ENCODE peak calls at places on chromosome 10, in six cellular contexts. One of them, this sample, is unnamed.

GRCh38 chr10:71598673-71599072 is 120.9 kb downstream of the C10orf105 start:
- DNase-seq in A549: no peak
- DNase-seq in SK-N-SH: no peak
- DNase-seq in H1: no peak
- DNase-seq in GM12878: no peak
- DNase-seq in K562: no peak
- DNase-seq in this sample: no peak

GRCh38 chr10:101000602-101000991 is 989 bp downstream of the LZTS2 start:
- DNase-seq in A549: no peak
- DNase-seq in SK-N-SH: no peak
- DNase-seq in H1: no peak
- DNase-seq in GM12878: no peak
- DNase-seq in K562: no peak
- DNase-seq in this sample: no peak

GRCh38 chr10:121831777-121832176 is 96.1 kb downstream of the ATE1 start:
- DNase-seq in A549: no peak
- DNase-seq in SK-N-SH: no peak
- DNase-seq in H1: no peak
- DNase-seq in GM12878: no peak
- DNase-seq in K562: no peak
- DNase-seq in this sample: no peak

GRCh38 chr10:124605001-124605370 is 139.2 kb downstream of the FAM53B start:
- DNase-seq in A549: no peak
- DNase-seq in SK-N-SH: no peak
- DNase-seq in H1: no peak
- DNase-seq in GM12878: no peak
- DNase-seq in K562: no peak
- DNase-seq in this sample: no peak

GRCh38 chr10:101014230-101014884 is 14.7 kb downstream of the LZTS2 start:
- DNase-seq in A549: peak; percentile 71
- DNase-seq in SK-N-SH: peak; percentile 85
- DNase-seq in H1: no peak
- DNase-seq in GM12878: no peak
- DNase-seq in K562: peak; percentile 73
- DNase-seq in this sample: no peak

GRCh38 chr10:17290226-17290625 is 62.2 kb downstream of the VIM start:
- DNase-seq in A549: peak; percentile 13
- DNase-seq in SK-N-SH: peak; percentile 40
- DNase-seq in H1: no peak
- DNase-seq in GM12878: no peak
- DNase-seq in K562: peak; percentile 62
- DNase-seq in this sample: no peak

GRCh38 chr10:108147346-108147745 is 982.8 kb upstream of the SORCS1 start:
- DNase-seq in A549: no peak
- DNase-seq in SK-N-SH: no peak
- DNase-seq in H1: no peak
- DNase-seq in GM12878: no peak
- DNase-seq in K562: no peak
- DNase-seq in this sample: no peak

GRCh38 chr10:130642926-130643325 is 506.7 kb downstream of the GLRX3 start:
- DNase-seq in A549: no peak
- DNase-seq in SK-N-SH: no peak
- DNase-seq in H1: no peak
- DNase-seq in GM12878: no peak
- DNase-seq in K562: no peak
- DNase-seq in this sample: no peak

GRCh38 chr10:104622598-104623209 is 18.4 kb upstream of the SORCS3 start:
- DNase-seq in A549: peak; percentile 45
- DNase-seq in SK-N-SH: peak; percentile 62
- DNase-seq in H1: no peak
- DNase-seq in GM12878: no peak
- DNase-seq in K562: peak; percentile 25
- DNase-seq in this sample: peak; percentile 16

GRCh38 chr10:121205625-121206024 is 354.5 kb downstream of the WDR11 start:
- DNase-seq in A549: no peak
- DNase-seq in SK-N-SH: peak; percentile 37
- DNase-seq in H1: no peak
- DNase-seq in GM12878: no peak
- DNase-seq in K562: no peak
- DNase-seq in this sample: no peak

GRCh38 chr10:84946984-84947383 is 618.6 kb downstream of the CCSER2 start:
- DNase-seq in A549: no peak
- DNase-seq in SK-N-SH: no peak
- DNase-seq in H1: no peak
- DNase-seq in GM12878: no peak
- DNase-seq in K562: no peak
- DNase-seq in this sample: no peak

GRCh38 chr10:96863922-96864543 is 31.9 kb downstream of the LCOR start:
- DNase-seq in A549: peak; percentile 74
- DNase-seq in SK-N-SH: no peak
- DNase-seq in H1: no peak
- DNase-seq in GM12878: peak; percentile 40
- DNase-seq in K562: peak; percentile 22
- DNase-seq in this sample: peak; percentile 94

GRCh38 chr10:113326160-113327111 is 226.4 kb upstream of the HABP2 start:
- DNase-seq in A549: peak; percentile 86
- DNase-seq in SK-N-SH: peak; percentile 39
- DNase-seq in H1: peak; percentile 10
- DNase-seq in GM12878: peak; percentile 42
- DNase-seq in K562: peak; percentile 63
- DNase-seq in this sample: peak; percentile 29

GRCh38 chr10:62618576-62619408 is 185.7 kb upstream of the ADO start:
- DNase-seq in A549: peak; percentile 19
- DNase-seq in SK-N-SH: no peak
- DNase-seq in H1: no peak
- DNase-seq in GM12878: no peak
- DNase-seq in K562: no peak
- DNase-seq in this sample: no peak

GRCh38 chr10:124530816-124531215 is 69.2 kb downstream of the LHPP start:
- DNase-seq in A549: no peak
- DNase-seq in SK-N-SH: no peak
- DNase-seq in H1: no peak
- DNase-seq in GM12878: no peak
- DNase-seq in K562: no peak
- DNase-seq in this sample: no peak

GRCh38 chr10:86609920-86610319 is 44.4 kb upstream of the OPN4 start:
- DNase-seq in A549: no peak
- DNase-seq in SK-N-SH: no peak
- DNase-seq in H1: no peak
- DNase-seq in GM12878: no peak
- DNase-seq in K562: no peak
- DNase-seq in this sample: no peak

GRCh38 chr10:33335800-33336605 is 1.5 kb upstream of the NRP1 start:
- DNase-seq in A549: peak; percentile 95
- DNase-seq in SK-N-SH: peak; percentile 70
- DNase-seq in H1: no peak
- DNase-seq in GM12878: no peak
- DNase-seq in K562: no peak
- DNase-seq in this sample: no peak

GRCh38 chr10:109282510-109282909 is 640.8 kb downstream of the XPNPEP1 start:
- DNase-seq in A549: peak; percentile 2
- DNase-seq in SK-N-SH: no peak
- DNase-seq in H1: no peak
- DNase-seq in GM12878: no peak
- DNase-seq in K562: no peak
- DNase-seq in this sample: no peak

GRCh38 chr10:59887006-59887405 is 19.4 kb downstream of the CCDC6 start:
- DNase-seq in A549: no peak
- DNase-seq in SK-N-SH: no peak
- DNase-seq in H1: no peak
- DNase-seq in GM12878: no peak
- DNase-seq in K562: no peak
- DNase-seq in this sample: no peak

GRCh38 chr10:78180306-78180705 is 146.6 kb downstream of the RPS24 start:
- DNase-seq in A549: no peak
- DNase-seq in SK-N-SH: no peak
- DNase-seq in H1: no peak
- DNase-seq in GM12878: no peak
- DNase-seq in K562: no peak
- DNase-seq in this sample: no peak

GRCh38 chr10:78181381-78182055 is 147.9 kb downstream of the RPS24 start:
- DNase-seq in A549: no peak
- DNase-seq in SK-N-SH: no peak
- DNase-seq in H1: no peak
- DNase-seq in GM12878: no peak
- DNase-seq in K562: no peak
- DNase-seq in this sample: no peak

GRCh38 chr10:78178940-78179339 is 145.3 kb downstream of the RPS24 start:
- DNase-seq in A549: no peak
- DNase-seq in SK-N-SH: no peak
- DNase-seq in H1: no peak
- DNase-seq in GM12878: no peak
- DNase-seq in K562: no peak
- DNase-seq in this sample: no peak

GRCh38 chr10:78178397-78178796 is 144.7 kb downstream of the RPS24 start:
- DNase-seq in A549: no peak
- DNase-seq in SK-N-SH: no peak
- DNase-seq in H1: no peak
- DNase-seq in GM12878: no peak
- DNase-seq in K562: no peak
- DNase-seq in this sample: no peak

DNA sequence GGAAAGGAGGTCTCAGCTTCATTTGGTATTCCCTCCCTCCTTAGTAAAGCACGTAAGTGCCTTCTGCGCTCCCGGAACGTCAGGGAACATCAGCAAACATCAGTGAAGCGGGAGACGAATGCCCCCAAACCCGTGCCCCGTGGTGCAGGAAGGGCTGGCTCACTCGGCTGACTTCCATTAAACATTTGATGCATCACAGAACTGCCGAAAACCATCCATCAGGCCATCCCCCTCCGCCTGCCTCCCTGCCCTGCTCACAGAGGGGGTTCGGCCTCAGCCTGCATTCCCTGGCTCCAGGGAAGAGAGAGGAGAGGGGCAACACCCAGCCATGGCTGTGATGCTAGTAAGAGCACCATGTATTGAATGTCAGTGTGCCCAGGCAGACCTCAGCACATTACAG is 146.2 kb downstream of the RPS24 start:
- DNase-seq in A549: no peak
- DNase-seq in SK-N-SH: no peak
- DNase-seq in H1: no peak
- DNase-seq in GM12878: no peak
- DNase-seq in K562: no peak
- DNase-seq in this sample: no peak
- TF ChIP-seq CHD2 in A549: no peak
- TF ChIP-seq CHD2 in SK-N-SH: no peak
- TF ChIP-seq CHD2 in H1: no peak
- TF ChIP-seq CHD2 in GM12878: no peak
- TF ChIP-seq CHD2 in K562: no peak
- TF ChIP-seq CHD2 in this sample: no peak

DNA sequence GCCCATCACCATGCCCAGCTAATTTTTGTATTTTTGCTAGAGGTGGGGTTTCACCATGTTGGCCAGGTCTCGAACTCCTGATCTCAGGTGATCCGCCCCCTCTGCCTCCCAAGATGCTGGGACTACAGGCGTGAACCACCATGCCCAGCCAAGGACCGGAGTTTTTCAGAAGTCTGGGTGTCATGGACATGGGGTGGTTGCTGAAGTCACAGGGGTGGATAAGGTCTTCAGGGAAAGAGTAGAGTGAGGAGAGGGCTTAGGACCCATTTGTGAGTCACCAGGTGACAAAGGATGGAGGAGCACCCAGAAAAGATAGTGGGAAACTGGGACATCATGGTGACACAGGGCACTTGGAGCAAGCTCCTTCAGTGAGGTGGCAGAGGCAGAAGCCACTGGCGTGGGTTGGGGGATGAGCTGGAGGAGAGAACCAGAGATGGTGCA is 2.8 kb upstream of the GPRIN2 start:
- DNase-seq in A549: no peak
- DNase-seq in SK-N-SH: no peak
- DNase-seq in H1: no peak
- DNase-seq in GM12878: no peak
- DNase-seq in K562: no peak
- DNase-seq in this sample: no peak
- TF ChIP-seq CHD2 in A549: no peak
- TF ChIP-seq CHD2 in SK-N-SH: no peak
- TF ChIP-seq CHD2 in H1: no peak
- TF ChIP-seq CHD2 in GM12878: no peak
- TF ChIP-seq CHD2 in K562: no peak
- TF ChIP-seq CHD2 in this sample: no peak

GRCh38 chr10:31753681-31754080 is 174.9 kb downstream of the ARHGAP12 start:
- DNase-seq in A549: no peak
- DNase-seq in SK-N-SH: no peak
- DNase-seq in H1: no peak
- DNase-seq in GM12878: no peak
- DNase-seq in K562: no peak
- DNase-seq in this sample: no peak

GRCh38 chr10:31749293-31749692 is 179.3 kb downstream of the ARHGAP12 start:
- DNase-seq in A549: no peak
- DNase-seq in SK-N-SH: peak; percentile 56
- DNase-seq in H1: no peak
- DNase-seq in GM12878: no peak
- DNase-seq in K562: no peak
- DNase-seq in this sample: no peak

GRCh38 chr10:31751401-31752080 is 177.1 kb downstream of the ARHGAP12 start:
- DNase-seq in A549: no peak
- DNase-seq in SK-N-SH: no peak
- DNase-seq in H1: no peak
- DNase-seq in GM12878: no peak
- DNase-seq in K562: no peak
- DNase-seq in this sample: no peak

GRCh38 chr10:31752167-31752566 is 176.5 kb downstream of the ARHGAP12 start:
- DNase-seq in A549: no peak
- DNase-seq in SK-N-SH: no peak
- DNase-seq in H1: no peak
- DNase-seq in GM12878: no peak
- DNase-seq in K562: no peak
- DNase-seq in this sample: no peak

GRCh38 chr10:31749981-31750850 is 178.4 kb downstream of the ARHGAP12 start:
- DNase-seq in A549: no peak
- DNase-seq in SK-N-SH: peak; percentile 84
- DNase-seq in H1: no peak
- DNase-seq in GM12878: no peak
- DNase-seq in K562: no peak
- DNase-seq in this sample: no peak
- TF ChIP-seq CHD2 in A549: no peak
- TF ChIP-seq CHD2 in SK-N-SH: peak; percentile 49
- TF ChIP-seq CHD2 in H1: no peak
- TF ChIP-seq CHD2 in GM12878: no peak
- TF ChIP-seq CHD2 in K562: no peak
- TF ChIP-seq CHD2 in this sample: no peak

GRCh38 chr10:58593008-58593407 is 80.3 kb downstream of the BICC1 start:
- DNase-seq in A549: no peak
- DNase-seq in SK-N-SH: no peak
- DNase-seq in H1: no peak
- DNase-seq in GM12878: no peak
- DNase-seq in K562: no peak
- DNase-seq in this sample: no peak

GRCh38 chr10:58587676-58588075 is 75.0 kb downstream of the BICC1 start:
- DNase-seq in A549: no peak
- DNase-seq in SK-N-SH: no peak
- DNase-seq in H1: no peak
- DNase-seq in GM12878: no peak
- DNase-seq in K562: no peak
- DNase-seq in this sample: no peak

GRCh38 chr10:58588673-58589265 is 76.1 kb downstream of the BICC1 start:
- DNase-seq in A549: no peak
- DNase-seq in SK-N-SH: no peak
- DNase-seq in H1: no peak
- DNase-seq in GM12878: no peak
- DNase-seq in K562: peak; percentile 26
- DNase-seq in this sample: no peak

GRCh38 chr10:58590924-58591323 is 78.3 kb downstream of the BICC1 start:
- DNase-seq in A549: no peak
- DNase-seq in SK-N-SH: no peak
- DNase-seq in H1: no peak
- DNase-seq in GM12878: no peak
- DNase-seq in K562: no peak
- DNase-seq in this sample: no peak

GRCh38 chr10:58590152-58590551 is 77.5 kb downstream of the BICC1 start:
- DNase-seq in A549: peak; percentile 84
- DNase-seq in SK-N-SH: peak; percentile 5
- DNase-seq in H1: no peak
- DNase-seq in GM12878: no peak
- DNase-seq in K562: no peak
- DNase-seq in this sample: no peak
- TF ChIP-seq CHD2 in A549: no peak
- TF ChIP-seq CHD2 in SK-N-SH: no peak
- TF ChIP-seq CHD2 in H1: no peak
- TF ChIP-seq CHD2 in GM12878: no peak
- TF ChIP-seq CHD2 in K562: no peak
- TF ChIP-seq CHD2 in this sample: no peak

This sample was measured in HepG2.